ENCODE peak calls at places on chromosomes 6 and 20, in ten cellular contexts. L is fibroblast of the aortic adventitia, O is ascending aorta, K is right atrium auricular region, R is lower lobe of right lung, Q is dorsolateral prefrontal cortex, S is fibroblast of pulmonary artery, I is H1, H is right lobe of liver, F is heart right ventricle. B is an unnamed sample.

GRCh38 chr20:36848677-36849076 is 27.3 kb upstream of the TLDC2 start:
- DNase-seq in L (no peak), O (no peak), K (no peak), R (no peak), Q (no peak), S (no peak), I (no peak), H (no peak), F (no peak), B (no peak)

GRCh38 chr20:32236048-32236533 is 28.4 kb downstream of the POFUT1 start:
- DNase-seq in L (no peak), O (no peak), K (no peak), R (no peak), Q (no peak), S (no peak), I (no peak), H (no peak), F (no peak), B (no peak)

GRCh38 chr20:15831201-15831600 is 742.0 kb downstream of the KIF16B start:
- DNase-seq in L (no peak), O (no peak), K (no peak), R (no peak), Q (no peak), S (no peak), I (no peak), H (no peak), F (no peak), B (no peak)

GRCh38 chr20:41276317-41276751 is 41.2 kb downstream of the ZHX3 start:
- DNase-seq in L (peak; percentile 39), O (no peak), K (no peak), R (no peak), Q (no peak), S (no peak), I (no peak), H (no peak), F (no peak), B (peak; percentile 38)

GRCh38 chr6:118299023-118299422 is 249.1 kb upstream of the PLN start:
- DNase-seq in L (no peak), O (no peak), K (no peak), R (no peak), Q (no peak), S (no peak), I (no peak), H (no peak), F (no peak), B (peak; percentile 72)

GRCh38 chr6:138493413-138493812 is 5.9 kb downstream of the NHSL1 start:
- DNase-seq in L (peak; percentile 68), O (no peak), K (no peak), R (no peak), Q (no peak), S (peak; percentile 70), I (no peak), H (no peak), F (peak; percentile 20), B (peak; percentile 22)

GRCh38 chr6:106546322-106547052 is 82.8 kb downstream of the RTN4IP1 start:
- DNase-seq in L (peak; percentile 90), O (peak; percentile 73), K (no peak), R (no peak), Q (no peak), S (peak; percentile 76), I (no peak), H (no peak), F (no peak), B (no peak)

GRCh38 chr6:119226089-119226488 is 123.5 kb downstream of the MAN1A1 start:
- DNase-seq in L (no peak), O (no peak), K (no peak), R (no peak), Q (no peak), S (no peak), I (no peak), H (no peak), F (no peak), B (no peak)

GRCh38 chr6:84651583-84651982 is 112.8 kb downstream of the TBX18 start:
- DNase-seq in L (peak; percentile 48), O (no peak), K (no peak), R (no peak), Q (no peak), S (no peak), I (no peak), H (no peak), F (no peak), B (no peak)

GRCh38 chr6:84657025-84657424 is 107.4 kb downstream of the TBX18 start:
- DNase-seq in L (no peak), O (no peak), K (no peak), R (no peak), Q (no peak), S (no peak), I (no peak), H (no peak), F (no peak), B (no peak)

GRCh38 chr6:84648444-84648843 is 116.0 kb downstream of the TBX18 start:
- DNase-seq in L (no peak), O (no peak), K (no peak), R (no peak), Q (no peak), S (no peak), I (no peak), H (no peak), F (no peak), B (no peak)

GRCh38 chr6:84653027-84653551 is 111.3 kb downstream of the TBX18 start:
- DNase-seq in L (no peak), O (no peak), K (no peak), R (no peak), Q (no peak), S (no peak), I (no peak), H (no peak), F (no peak), B (no peak)

DNA sequence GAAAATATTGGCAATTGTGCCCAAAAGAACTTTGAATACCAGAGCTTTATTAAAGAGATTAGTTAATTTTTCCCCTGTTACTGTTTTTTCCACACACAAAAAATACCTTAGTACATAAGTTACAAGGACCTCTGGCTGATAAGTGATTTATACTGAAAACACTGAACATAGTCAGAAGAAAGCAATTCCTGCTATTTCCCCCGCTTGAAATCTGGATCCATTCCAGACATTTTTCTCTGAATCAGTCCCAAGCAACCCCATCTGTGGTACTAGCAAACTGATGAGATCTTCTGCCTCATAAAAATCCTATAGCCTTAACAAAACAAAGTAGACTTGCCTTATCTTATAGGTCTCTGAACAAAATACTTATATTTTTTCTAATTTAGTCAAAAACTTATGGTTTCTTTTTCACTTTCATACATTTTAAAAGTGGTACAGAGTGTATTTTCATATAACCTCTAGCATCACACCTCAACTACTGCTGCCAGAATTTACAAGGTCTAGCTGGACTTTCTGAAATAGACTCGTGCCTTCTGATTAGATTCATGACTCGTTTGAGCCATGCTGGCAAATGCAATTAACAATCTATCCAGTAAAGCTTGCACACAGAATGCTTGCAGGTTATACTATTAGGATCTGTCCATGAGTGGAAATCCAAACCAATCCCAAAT is 111.9 kb downstream of the TBX18 start:
- DNase-seq in L (peak; percentile 96), O (no peak), K (no peak), R (no peak), Q (no peak), S (peak; percentile 95), I (no peak), H (no peak), F (no peak), B (peak; percentile 92)
- H3K4me3 ChIP-seq in L (no peak overlapping the region), O (no peak overlapping the region), K (no peak overlapping the region), R (no peak overlapping the region), Q (no peak overlapping the region), S (no peak overlapping the region), I (no peak overlapping the region), H (no peak overlapping the region), F (no peak overlapping the region), B (no peak overlapping the region)

GRCh38 chr6:116945809-116946208 is 68.8 kb downstream of the RFX6 start:
- DNase-seq in L (no peak), O (no peak), K (no peak), R (no peak), Q (no peak), S (no peak), I (no peak), H (no peak), F (no peak), B (peak; percentile 31)

GRCh38 chr6:116938305-116938704 is 61.3 kb downstream of the RFX6 start:
- DNase-seq in L (no peak), O (no peak), K (no peak), R (no peak), Q (no peak), S (no peak), I (no peak), H (no peak), F (no peak), B (no peak)

GRCh38 chr6:116941727-116942126 is 64.7 kb downstream of the RFX6 start:
- DNase-seq in L (no peak), O (no peak), K (no peak), R (no peak), Q (no peak), S (no peak), I (no peak), H (no peak), F (no peak), B (no peak)
- TF ChIP-seq CTCF in L (no peak), O (no peak), K (no peak), R (no peak), Q (no peak), S (no peak), I (peak; percentile 32), H (no peak), F (no peak), B (no peak)

DNA sequence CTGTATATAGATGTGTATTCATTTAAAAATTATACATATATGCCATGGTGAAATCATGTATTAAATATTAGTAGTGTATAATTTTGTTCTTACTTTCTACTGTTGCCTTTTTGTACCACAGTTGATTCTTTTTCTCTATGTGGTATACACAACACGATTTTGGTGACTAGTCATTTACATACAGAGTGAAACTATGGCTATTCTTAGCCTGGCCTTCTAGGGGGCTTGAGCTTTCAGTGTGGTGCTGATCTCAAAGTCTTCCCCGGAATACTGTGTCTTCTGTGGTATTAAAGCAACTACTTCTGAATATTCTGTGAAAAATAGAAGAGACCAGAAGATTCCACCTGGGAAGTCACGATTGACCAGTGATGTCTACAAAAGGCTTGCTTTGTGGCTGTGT is 301.9 kb downstream of the UTRN start:
- DNase-seq in L (no peak), O (no peak), K (no peak), R (no peak), Q (no peak), S (no peak), I (no peak), H (no peak), F (no peak), B (no peak)
- H3K4me3 ChIP-seq in L (no peak overlapping the region), O (no peak overlapping the region), K (no peak overlapping the region), R (no peak overlapping the region), Q (no peak overlapping the region), S (no peak overlapping the region), I (no peak overlapping the region), H (no peak overlapping the region), F (no peak overlapping the region), B (no peak overlapping the region)

GRCh38 chr6:96545882-96546281 is 17.0 kb upstream of the FHL5 start:
- DNase-seq in L (no peak), O (no peak), K (no peak), R (no peak), Q (no peak), S (no peak), I (no peak), H (no peak), F (no peak), B (no peak)

GRCh38 chr6:96547654-96548053 is 15.3 kb upstream of the FHL5 start:
- DNase-seq in L (no peak), O (no peak), K (no peak), R (no peak), Q (no peak), S (no peak), I (no peak), H (no peak), F (no peak), B (no peak)

GRCh38 chr6:96537726-96538125 is 16.1 kb downstream of the UFL1 start:
- DNase-seq in L (no peak), O (no peak), K (no peak), R (no peak), Q (no peak), S (no peak), I (no peak), H (no peak), F (no peak), B (no peak)

GRCh38 chr6:96542702-96543101 is 20.2 kb upstream of the FHL5 start:
- DNase-seq in L (peak; percentile 9), O (no peak), K (no peak), R (no peak), Q (no peak), S (peak; percentile 15), I (no peak), H (no peak), F (no peak), B (peak; percentile 10)
- TF ChIP-seq CTCF in L (peak; percentile 34), O (peak; percentile 63), K (peak; percentile 46), R (peak; percentile 34), Q (peak; percentile 38), S (peak; percentile 43), I (peak; percentile 45), H (peak; percentile 27), F (peak; percentile 15), B (peak; percentile 34)

B was measured in fibroblast of villous mesenchyme.